ENCODE peak calls at places on chromosomes 11 and 22, in four cellular contexts. D, P, Q and W are unnamed samples.

GRCh38 chr11:34168642-34169051 is 63.2 kb downstream of the NAT10 start:
- DNase-seq in D (no peak), P (peak; percentile 25), Q (no peak), W (no peak)

GRCh38 chr11:23502389-23502788 is 642.1 kb upstream of the CCDC179 start:
- DNase-seq in P (no peak), D (no peak), Q (no peak), W (no peak)

GRCh38 chr11:46290598-46291309 is 13.3 kb downstream of the CREB3L1 start:
- DNase-seq in Q (no peak), P (peak; percentile 97), D (no peak), W (no peak)

GRCh38 chr22:48832592-48832991 is 995.1 kb downstream of the BRD1 start:
- DNase-seq in P (no peak), Q (no peak), D (no peak), W (no peak)

GRCh38 chr11:76210920-76211851 is 4.9 kb upstream of the WNT11 start:
- DNase-seq in D (no peak), P (no peak), Q (no peak), W (no peak)

GRCh38 chr11:35166369-35167360 is 27.7 kb downstream of the CD44 start:
- DNase-seq in Q (no peak), D (peak; percentile 44), P (peak; percentile 93), W (peak; percentile 70)

GRCh38 chr11:127003260-127003981 is 2.9 kb upstream of the KIRREL3 start:
- DNase-seq in Q (no peak), D (no peak), P (no peak), W (no peak)

GRCh38 chr22:33569547-33569946 is 350.7 kb downstream of the LARGE1 start:
- DNase-seq in Q (no peak), P (no peak), D (no peak), W (no peak)

GRCh38 chr11:18408558-18409242 is 3.4 kb upstream of the LDHC start:
- DNase-seq in Q (no peak), P (no peak), D (no peak), W (no peak)

GRCh38 chr11:6646040-6646439 is 9.6 kb downstream of the DCHS1 start:
- DNase-seq in Q (no peak), P (peak; percentile 80), D (no peak), W (peak; percentile 74)

GRCh38 chr11:20131744-20132666 is 28.3 kb downstream of the DBX1 start:
- DNase-seq in Q (peak; percentile 22), P (peak; percentile 63), D (peak; percentile 46), W (peak; percentile 64)

GRCh38 chr11:28342704-28343103 is 234.5 kb downstream of the METTL15 start:
- DNase-seq in P (peak; percentile 69), Q (no peak), D (no peak), W (no peak)

GRCh38 chr11:103624708-103625623 is 411.5 kb upstream of the DDI1 start:
- DNase-seq in P (peak; percentile 86), Q (no peak), D (peak; percentile 12), W (peak; percentile 99)

GRCh38 chr22:25736378-25737011 is 5.5 kb upstream of the MYO18B start:
- DNase-seq in P (no peak), Q (no peak), D (no peak), W (no peak)

GRCh38 chr11:32440920-32441319 is 5.6 kb upstream of the WT1 start:
- DNase-seq in D (no peak), P (no peak), Q (no peak), W (no peak)

GRCh38 chr11:45182902-45183301 is 36.5 kb downstream of the PRDM11 start:
- DNase-seq in P (peak; percentile 36), Q (no peak), D (peak; percentile 63), W (peak; percentile 21)

GRCh38 chr22:40411506-40411861 is 41.1 kb downstream of the SGSM3 start:
- DNase-seq in D (no peak), P (no peak), Q (no peak), W (no peak)

GRCh38 chr22:41358927-41359326 is 22.8 kb upstream of the TEF start:
- DNase-seq in Q (no peak), D (no peak), P (no peak), W (no peak)

GRCh38 chr11:113163291-113164030 is 150.9 kb upstream of the TTC12 start:
- DNase-seq in P (no peak), Q (no peak), D (no peak), W (no peak)

GRCh38 chr11:131913267-131913666 is 542.9 kb downstream of the NTM start:
- DNase-seq in Q (no peak), P (no peak), D (no peak), W (no peak)

GRCh38 chr11:125638315-125638714 is 13.4 kb downstream of the CHEK1 start:
- DNase-seq in Q (no peak), D (no peak), P (no peak), W (no peak)

GRCh38 chr11:86246293-86246675 is 1.7 kb downstream of the EED start:
- DNase-seq in D (no peak), Q (no peak), P (no peak), W (no peak)

GRCh38 chr11:67238894-67239794 is 27.1 kb upstream of the GRK2 start:
- DNase-seq in P (peak; percentile 36), Q (no peak), D (no peak), W (peak; percentile 21)

GRCh38 chr22:25495286-25495685 is 69.2 kb upstream of the GRK3 start:
- DNase-seq in D (no peak), Q (no peak), P (peak; percentile 27), W (no peak)

GRCh38 chr11:95088946-95089619 is 563 bp upstream of the ENDOD1 start:
- DNase-seq in D (no peak), P (peak; percentile 25), Q (no peak), W (no peak)